ENCODE peak calls at places on chromosome 1, in six cellular contexts. N is NCI-H1417, L is glutamatergic neuron, V is GM13977, O is hippocampal formation, S is neural crest cell. Y is an unnamed sample.

GRCh38 chr1:9249534-9250335 is 15.2 kb downstream of the H6PD start:
- DNase-seq in S (peak), O (no peak), V (peak), N (no peak), L (peak), Y (no peak)

GRCh38 chr1:182601926-182602325 is 2.3 kb downstream of the RGS16 start:
- DNase-seq in V (no peak), L (no peak), S (no peak), O (no peak), N (peak), Y (no peak)

GRCh38 chr1:166119678-166120077 is 47.1 kb downstream of the FAM78B start:
- DNase-seq in S (no peak), N (no peak), O (no peak), V (no peak), L (no peak), Y (no peak)

GRCh38 chr1:110258734-110259133 is 48.6 kb downstream of the KCNC4 start:
- DNase-seq in N (peak), O (no peak), S (no peak), V (no peak), L (peak), Y (no peak)

GRCh38 chr1:116986531-116987255 is 14.9 kb upstream of the CD101 start:
- DNase-seq in V (no peak), N (no peak), L (no peak), O (no peak), S (no peak), Y (no peak)

GRCh38 chr1:7549277-7549676 is 221.8 kb upstream of the VAMP3 start:
- DNase-seq in S (no peak), V (no peak), N (peak), O (no peak), L (peak), Y (no peak)

GRCh38 chr1:42891471-42891870 is 45.1 kb downstream of the ZNF691 start:
- DNase-seq in L (no peak), N (peak), S (no peak), O (no peak), V (no peak), Y (no peak)

GRCh38 chr1:183807549-183808168 is 2.7 kb downstream of the RGL1 start:
- DNase-seq in S (no peak), O (no peak), N (no peak), V (peak), L (no peak), Y (no peak)

GRCh38 chr1:221279146-221279545 is 399.9 kb downstream of the HLX start:
- DNase-seq in N (no peak), O (no peak), L (no peak), S (no peak), V (no peak), Y (no peak)

GRCh38 chr1:31793586-31794285 is 22.1 kb downstream of the SPOCD1 start:
- DNase-seq in N (no peak), L (peak), O (no peak), S (no peak), V (no peak), Y (peak)

GRCh38 chr1:230768903-230769570 is 21.8 kb downstream of the CAPN9 start:
- DNase-seq in V (no peak), S (no peak), L (no peak), N (no peak), O (no peak), Y (no peak)

GRCh38 chr1:167429612-167430011 is 88.7 kb downstream of the CD247 start:
- DNase-seq in N (no peak), V (no peak), S (no peak), O (no peak), L (no peak), Y (no peak)

GRCh38 chr1:89821322-89822108 is 683 bp downstream of the LRRC8D start:
- DNase-seq in N (peak), L (peak), O (no peak), V (peak), S (peak), Y (peak)

GRCh38 chr1:208194944-208195343 is 49.2 kb downstream of the PLXNA2 start:
- DNase-seq in N (no peak), S (no peak), L (no peak), V (no peak), O (no peak), Y (no peak)

GRCh38 chr1:37945743-37946702 is 830 bp downstream of the INPP5B start:
- DNase-seq in V (no peak), L (peak), O (no peak), S (no peak), N (no peak), Y (peak)

GRCh38 chr1:31708324-31708723 is 4.5 kb upstream of the COL16A1 start:
- DNase-seq in N (peak), O (no peak), V (no peak), L (no peak), S (no peak), Y (no peak)

GRCh38 chr1:168585191-168585590 is 8.8 kb downstream of the XCL1 start:
- DNase-seq in O (peak), N (no peak), V (no peak), L (no peak), S (no peak), Y (no peak)

GRCh38 chr1:178682429-178682828 is 42.6 kb upstream of the RALGPS2 start:
- DNase-seq in O (no peak), S (no peak), N (no peak), L (no peak), V (no peak), Y (no peak)

GRCh38 chr1:25933479-25934365 is 27.5 kb upstream of the STMN1 start:
- DNase-seq in V (no peak), O (no peak), S (no peak), N (no peak), L (no peak), Y (no peak)

GRCh38 chr1:110524311-110525249 is 5.6 kb upstream of the KCNA10 start:
- DNase-seq in L (peak), S (peak), V (peak), N (peak), O (peak), Y (no peak)

Y was measured in coronary artery.